ENCODE peak calls at places on chromosomes 16 and 17, in five cellular contexts. W, R, N, D and S are unnamed samples. For H4K20me1 and H3K9me2, the result is how much of the 10 kb centered on the place peaks cover.

GRCh38 chr16:68031951-68032350 is 8.9 kb downstream of the DUS2 start:
- DNase-seq in W (peak), R (no peak), N (peak), D (no peak), S (no peak)

GRCh38 chr17:41645371-41646063 is 21.1 kb upstream of the KRT17 start:
- DNase-seq in W (no peak), R (no peak), N (peak), D (no peak), S (no peak)

GRCh38 chr17:27346228-27346899 is 52.5 kb downstream of the WSB1 start:
- DNase-seq in W (no peak), R (no peak), N (no peak), D (no peak), S (no peak)

GRCh38 chr16:11255737-11256656 is at the start of gene SOCS1:
- DNase-seq in W (peak), R (peak), N (peak), D (peak), S (peak)

GRCh38 chr17:64103751-64104364 is 26.1 kb downstream of the ERN1 start:
- DNase-seq in W (no peak), R (no peak), N (peak), D (peak), S (peak)

GRCh38 chr16:49876716-49877129 is 20.8 kb upstream of the ZNF423 start:
- DNase-seq in W (peak), R (peak), N (peak), D (peak), S (no peak)

GRCh38 chr16:3058173-3059030 is 7.0 kb upstream of the IL32 start:
- DNase-seq in W (peak), R (peak), N (peak), D (peak), S (peak)

GRCh38 chr17:50347087-50347893 is 1.4 kb downstream of the XYLT2 start:
- DNase-seq in W (peak), R (no peak), N (peak), D (no peak), S (no peak)

GRCh38 chr16:55830658-55831294 is 2.1 kb downstream of the CES1 start:
- DNase-seq in W (no peak), R (no peak), N (no peak), D (no peak), S (no peak)

GRCh38 chr17:39704821-39705551 is 5.1 kb downstream of the ERBB2 start:
- DNase-seq in W (peak), R (no peak), N (peak), D (no peak), S (no peak)

DNA sequence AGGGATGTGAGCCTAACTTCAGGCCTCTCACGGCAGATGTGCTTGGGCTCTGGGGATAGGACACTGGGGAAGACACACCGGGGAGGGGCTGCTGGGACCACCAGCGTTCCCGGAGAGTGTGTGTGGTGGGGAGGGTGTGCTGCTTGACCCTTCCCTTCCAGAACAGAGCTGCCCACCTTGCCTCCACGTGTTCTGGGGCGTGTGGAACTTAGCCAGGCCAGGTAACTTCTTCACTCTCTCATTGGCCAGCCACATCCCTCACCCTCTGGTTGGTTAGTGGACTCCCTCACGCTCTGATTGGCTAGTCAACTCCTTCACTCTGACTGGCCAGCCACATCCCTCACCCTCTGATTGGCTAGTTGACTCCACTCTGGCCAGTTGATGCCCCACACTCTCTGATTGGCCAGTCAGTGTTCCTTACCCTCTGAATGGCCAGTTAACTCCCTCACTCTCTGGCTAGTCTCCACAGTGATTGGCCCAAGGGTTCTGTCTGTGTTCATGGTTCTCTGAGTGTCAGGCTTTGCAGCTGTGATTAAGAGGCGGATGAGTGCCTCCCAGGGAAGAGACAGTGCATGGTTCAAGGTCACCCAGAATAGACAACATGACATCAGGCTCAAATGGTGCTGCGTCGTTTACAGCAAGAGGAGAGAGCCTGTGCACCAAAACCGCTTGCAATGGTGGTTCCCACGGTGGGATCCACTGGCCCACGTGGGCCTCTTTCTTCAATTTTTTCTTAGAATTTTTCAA is 10.0 kb downstream of the TMEM235 start:
- DNase-seq in W (peak), R (peak), N (peak), D (peak), S (peak)
- H4K20me1 ChIP-seq in W (under half), R (under half), N (under half), D (under half), S (under half)

GRCh38 chr16:4515611-4516233 is 22.9 kb downstream of the CDIP1 start:
- DNase-seq in W (no peak), R (no peak), N (no peak), D (peak), S (peak)
- H3K9me2 ChIP-seq in W (under half), R (under half), N (under half), D (under half), S (under half)

DNA sequence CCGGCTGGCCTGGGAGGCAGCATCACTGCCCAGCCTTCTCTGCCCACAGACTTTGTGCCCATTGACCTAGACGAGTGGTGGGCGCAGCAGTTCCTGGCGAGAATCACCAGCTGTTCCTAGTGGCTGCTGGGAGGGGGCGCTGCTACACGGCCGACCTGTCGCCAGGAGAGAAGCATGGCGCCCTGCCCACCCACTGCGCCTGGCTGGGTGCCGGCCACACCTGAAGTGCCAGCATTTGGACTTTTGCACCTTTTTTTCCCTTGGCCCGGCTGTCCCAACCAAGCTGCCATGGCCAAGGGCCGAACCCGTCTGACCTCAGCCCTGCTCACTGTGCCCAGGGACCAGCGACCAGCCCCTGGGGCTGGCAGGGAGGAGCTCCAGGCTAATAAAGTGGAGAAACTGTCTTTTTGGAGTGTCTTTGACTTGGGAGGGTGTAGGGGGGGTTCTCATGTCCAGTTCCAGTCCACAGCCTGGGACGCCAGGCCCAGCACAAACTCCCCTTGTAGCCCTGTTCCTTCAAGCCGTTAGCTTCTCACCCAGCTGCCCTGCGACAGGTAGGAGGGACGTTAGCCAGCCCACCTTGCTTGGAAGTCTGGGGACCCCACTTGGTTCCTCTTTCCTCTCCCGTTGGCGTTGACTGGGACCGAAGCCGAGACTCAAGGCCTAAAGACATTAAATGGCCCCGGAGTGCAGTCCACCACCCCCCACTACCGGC is 937 bp upstream of the WDR90 start:
- DNase-seq in W (peak), R (peak), N (peak), D (peak), S (peak)
- H4K20me1 ChIP-seq in W (under half), R (under half), N (under half), D (under half), S (under half)

GRCh38 chr17:43932923-43933322 is 9.4 kb downstream of the PPY start:
- DNase-seq in W (no peak), R (no peak), N (no peak), D (no peak), S (no peak)

GRCh38 chr17:43927101-43927935 is 15.0 kb downstream of the PPY start:
- DNase-seq in W (no peak), R (no peak), N (peak), D (no peak), S (no peak)

GRCh38 chr17:43928606-43929005 is 13.7 kb downstream of the PPY start:
- DNase-seq in W (no peak), R (no peak), N (no peak), D (no peak), S (no peak)

GRCh38 chr17:43932357-43932756 is 9.9 kb downstream of the PPY start:
- DNase-seq in W (no peak), R (no peak), N (no peak), D (no peak), S (no peak)

GRCh38 chr17:43931062-43931571 is 11.2 kb downstream of the PPY start:
- DNase-seq in W (no peak), R (no peak), N (no peak), D (no peak), S (no peak)
- H3K9me2 ChIP-seq in W (under half), R (under half), N (under half), D (under half), S (under half)

GRCh38 chr17:57372156-57372555 is 115.8 kb downstream of the MSI2 start:
- DNase-seq in W (no peak), R (no peak), N (peak), D (no peak), S (no peak)

GRCh38 chr17:57370051-57370581 is 113.8 kb downstream of the MSI2 start:
- DNase-seq in W (no peak), R (peak), N (peak), D (no peak), S (no peak)

GRCh38 chr17:57368637-57369336 is 112.5 kb downstream of the MSI2 start:
- DNase-seq in W (no peak), R (no peak), N (no peak), D (peak), S (no peak)

GRCh38 chr17:57369509-57369945 is 113.2 kb downstream of the MSI2 start:
- DNase-seq in W (no peak), R (no peak), N (no peak), D (no peak), S (no peak)

DNA sequence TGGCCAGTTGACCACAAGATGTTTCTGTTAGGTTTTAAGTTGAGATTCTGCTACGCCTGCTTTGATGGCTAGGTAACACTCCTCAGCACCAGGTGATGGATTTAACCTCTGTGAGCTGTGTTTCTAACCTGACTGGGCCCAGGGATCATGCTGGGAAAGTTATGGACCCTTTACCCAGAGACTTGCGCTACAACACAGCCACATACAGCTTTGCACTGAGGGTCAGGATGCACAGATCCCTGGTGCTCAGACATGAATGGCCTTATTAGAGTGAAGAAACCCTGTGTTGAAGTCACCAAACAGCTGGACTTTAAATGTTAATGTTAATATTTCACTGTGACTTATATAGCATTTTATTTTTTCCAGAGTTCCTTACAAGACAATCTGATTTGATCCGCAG is 114.3 kb downstream of the MSI2 start:
- DNase-seq in W (no peak), R (no peak), N (no peak), D (no peak), S (no peak)
- H4K20me1 ChIP-seq in W (under half), R (under half), N (under half), D (under half), S (under half)

DNA sequence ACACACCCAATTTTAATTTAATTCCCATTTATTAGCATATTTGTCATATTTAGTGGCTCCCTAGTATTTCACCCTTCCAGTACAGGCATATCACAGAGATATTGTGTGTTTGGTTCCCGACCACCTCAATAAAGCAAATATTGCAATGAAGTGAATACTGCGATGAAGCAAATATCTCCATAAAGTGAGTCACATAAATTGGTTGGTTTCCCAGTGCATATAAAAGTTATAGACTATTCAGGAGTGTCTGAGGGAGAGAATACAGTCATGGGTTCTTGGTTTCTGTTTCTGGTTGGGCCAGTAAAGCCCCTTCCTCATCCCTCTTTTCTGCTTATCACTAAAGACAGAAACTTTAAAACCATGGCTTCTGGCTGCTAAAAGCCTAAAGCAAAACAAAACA is 295.4 kb upstream of the AXIN2 start:
- DNase-seq in W (no peak), R (no peak), N (peak), D (no peak), S (no peak)
- H3K9me2 ChIP-seq in W (under half), R (under half), N (under half), D (under half), S (under half)

DNA sequence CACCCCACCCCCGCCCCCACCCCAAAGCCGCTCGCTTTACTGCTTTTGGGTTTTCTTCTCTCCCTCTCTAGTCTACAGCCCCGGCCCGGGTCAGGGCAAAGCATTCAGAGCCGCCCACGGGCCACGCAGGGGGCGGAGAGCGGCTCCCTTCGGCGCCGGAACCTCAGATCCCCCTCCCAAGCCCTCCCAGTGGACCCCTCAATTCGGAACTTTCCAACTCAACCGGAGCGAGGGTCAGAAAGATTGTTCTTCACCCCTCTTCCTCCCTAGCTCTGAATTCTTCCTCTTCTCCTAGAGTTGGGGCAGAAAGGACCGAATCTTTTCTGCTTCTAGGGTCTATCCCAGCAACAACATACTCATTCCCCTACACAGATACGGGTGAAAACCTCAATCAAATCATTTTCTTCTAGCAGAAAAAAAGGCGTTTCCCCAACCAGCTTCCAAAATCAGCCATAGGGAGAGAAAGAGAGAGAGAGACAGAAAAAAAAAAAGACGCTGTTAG is 1.0 kb downstream of the HOXB2 start:
- DNase-seq in W (no peak), R (no peak), N (no peak), D (no peak), S (no peak)
- H4K20me1 ChIP-seq in W (under half), R (under half), N (under half), D (under half), S (under half)

DNA sequence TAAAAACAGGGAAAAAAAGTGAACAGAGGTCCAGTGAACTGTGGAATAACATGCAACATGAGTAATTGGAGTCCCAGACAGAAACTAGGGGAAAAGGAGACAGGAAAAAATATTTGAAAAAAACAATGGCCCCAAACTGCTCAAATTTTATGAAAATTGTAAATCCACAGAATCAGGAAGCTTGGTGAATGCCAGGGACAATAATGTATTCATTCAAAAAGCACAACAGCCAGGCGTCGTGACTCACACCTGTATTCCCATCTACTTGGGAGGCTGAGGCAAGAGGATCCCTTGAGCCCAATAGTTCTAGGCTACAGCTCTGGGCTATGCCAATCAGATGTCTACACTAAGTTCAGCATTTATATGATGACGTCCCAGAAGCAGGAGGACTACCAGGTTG is 23.7 kb downstream of the NCOR1 start:
- DNase-seq in W (no peak), R (no peak), N (no peak), D (no peak), S (no peak)
- H3K9me2 ChIP-seq in W (under half), R (under half), N (under half), D (under half), S (under half)